ENCODE peak calls at places on chromosomes 11 and 22, in five cellular contexts. U is sigmoid colon, J is breast epithelium, H is HCT116, V is IMR-90. E is an unnamed sample. For H3K4me1, the result is how much of the 10 kb centered on the place peaks cover.

GRCh38 chr11:35045219-35045819 is 93.7 kb upstream of the CD44 start:
- DNase-seq in U (no peak), J (no peak), H (no peak), V (no peak), E (peak)

GRCh38 chr22:45608763-45609180 is 62.9 kb upstream of the ATXN10 start:
- DNase-seq in U (no peak), J (no peak), H (peak), V (peak), E (no peak)

GRCh38 chr11:66617148-66617814 is 851 bp downstream of the RBM14 start:
- DNase-seq in U (peak), J (peak), H (no peak), V (no peak), E (no peak)

GRCh38 chr11:64343740-64344133 is 3.7 kb downstream of the CCDC88B start:
- DNase-seq in U (no peak), J (no peak), H (no peak), V (no peak), E (no peak)

GRCh38 chr11:18836415-18836814 is 44.8 kb upstream of the PTPN5 start:
- DNase-seq in U (no peak), J (no peak), H (no peak), V (no peak), E (no peak)

GRCh38 chr11:129855086-129855485 is 39.4 kb downstream of the TMEM45B start:
- DNase-seq in U (no peak), J (no peak), H (no peak), V (no peak), E (no peak)

GRCh38 chr11:129951201-129951882 is 51.3 kb downstream of the PRDM10 start:
- DNase-seq in U (no peak), J (no peak), H (no peak), V (no peak), E (no peak)

GRCh38 chr11:67468056-67468455 is 995 bp downstream of the TMEM134 start:
- DNase-seq in U (no peak), J (peak), H (no peak), V (no peak), E (peak)

GRCh38 chr11:134030853-134031252 is 38.0 kb upstream of the JAM3 start:
- DNase-seq in U (no peak), J (no peak), H (no peak), V (no peak), E (no peak)

GRCh38 chr22:49657275-49657973 is 170.2 kb downstream of the BRD1 start:
- DNase-seq in U (peak), J (no peak), H (peak), V (no peak), E (peak)

GRCh38 chr11:116984589-116984988 is 113.6 kb downstream of the SIK3 start:
- DNase-seq in U (no peak), J (no peak), H (no peak), V (peak), E (no peak)

GRCh38 chr11:35214792-35215193 is 75.8 kb downstream of the CD44 start:
- DNase-seq in U (no peak), J (no peak), H (peak), V (peak), E (no peak)

GRCh38 chr22:23034621-23035556 is 35.4 kb upstream of the GNAZ start:
- DNase-seq in U (no peak), J (no peak), H (no peak), V (no peak), E (no peak)

DNA sequence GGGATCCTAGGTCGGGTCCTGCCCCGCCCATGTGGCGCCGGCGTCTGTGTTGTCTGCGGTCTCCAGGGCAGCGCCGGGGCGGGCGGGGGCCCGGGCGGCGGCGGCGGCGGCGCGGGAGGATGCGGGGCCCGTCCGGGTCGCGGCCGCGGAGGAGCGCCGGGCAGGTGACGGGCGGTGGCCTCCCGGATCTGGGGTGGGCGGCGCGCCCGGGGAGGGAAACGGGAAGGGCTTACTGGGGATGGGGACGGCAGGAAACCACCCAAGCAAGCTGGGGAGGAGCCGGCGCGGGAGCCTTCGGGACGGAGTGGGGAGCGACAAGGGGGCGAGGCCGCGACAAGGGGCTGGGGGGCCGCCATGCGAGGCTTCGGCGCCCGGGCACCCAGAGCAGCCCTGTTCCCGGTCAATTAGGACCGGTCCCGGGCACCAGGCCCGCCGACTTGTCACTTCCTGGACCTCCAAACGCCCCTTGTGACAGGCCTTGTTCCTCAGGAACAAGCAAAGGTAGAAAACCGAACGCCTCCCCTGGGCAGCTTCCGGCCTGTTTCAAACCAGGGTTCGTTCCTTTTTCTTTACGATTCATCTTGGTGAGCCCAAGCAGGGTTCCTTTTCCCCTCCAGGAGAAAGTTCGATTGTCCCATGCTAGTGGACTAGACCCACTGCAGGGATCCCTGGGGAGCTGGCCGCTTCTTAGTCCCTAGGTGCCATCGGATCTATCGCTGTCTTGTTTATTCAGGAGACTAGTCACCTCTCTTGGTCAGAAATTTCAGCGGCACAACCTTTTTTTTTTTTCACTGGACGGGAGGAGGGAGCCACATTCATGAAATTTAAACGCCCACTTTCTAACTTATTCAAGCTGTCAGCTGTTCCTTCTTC is 486 bp downstream of the JHY start:
- DNase-seq in U (peak), J (peak), H (peak), V (peak), E (peak)
- TF ChIP-seq POLR2A in U (no peak), J (no peak), H (no peak), V (no peak), E (no peak)

GRCh38 chr11:79082920-79083319 is 357.9 kb downstream of the TENM4 start:
- DNase-seq in U (no peak), J (no peak), H (no peak), V (no peak), E (no peak)

GRCh38 chr11:79083346-79083745 is 357.5 kb downstream of the TENM4 start:
- DNase-seq in U (no peak), J (no peak), H (no peak), V (peak), E (no peak)

GRCh38 chr11:79080506-79080905 is 360.3 kb downstream of the TENM4 start:
- DNase-seq in U (no peak), J (no peak), H (no peak), V (peak), E (no peak)

GRCh38 chr11:79081441-79082124 is 359.2 kb downstream of the TENM4 start:
- DNase-seq in U (no peak), J (no peak), H (no peak), V (peak), E (no peak)

GRCh38 chr11:79082280-79082679 is 358.6 kb downstream of the TENM4 start:
- DNase-seq in U (no peak), J (no peak), H (no peak), V (no peak), E (no peak)
- H3K4me1 ChIP-seq in U (under half), J (under half), H (under half), V (under half), E (under half)

GRCh38 chr11:11805228-11805627 is 36.5 kb upstream of the USP47 start:
- DNase-seq in U (no peak), J (no peak), H (no peak), V (no peak), E (no peak)

GRCh38 chr11:11807811-11808210 is 34.0 kb upstream of the USP47 start:
- DNase-seq in U (no peak), J (no peak), H (no peak), V (no peak), E (no peak)

GRCh38 chr11:11806074-11806473 is 35.7 kb upstream of the USP47 start:
- DNase-seq in U (no peak), J (no peak), H (no peak), V (no peak), E (no peak)

GRCh38 chr11:11808992-11809583 is 32.7 kb upstream of the USP47 start:
- DNase-seq in U (no peak), J (no peak), H (no peak), V (no peak), E (no peak)

GRCh38 chr11:11806586-11806985 is 35.2 kb upstream of the USP47 start:
- DNase-seq in U (no peak), J (no peak), H (no peak), V (no peak), E (no peak)
- H3K27ac ChIP-seq in U (peak), J (no peak), H (no peak), V (no peak), E (no peak)

GRCh38 chr11:419248-420005 is 4.6 kb upstream of the SIGIRR start:
- DNase-seq in U (no peak), J (no peak), H (no peak), V (no peak), E (no peak)
- TF ChIP-seq POLR2A in U (no peak), J (no peak), H (no peak), V (no peak), E (no peak)

GRCh38 chr11:44860967-44861828 is 89.5 kb downstream of the TP53I11 start:
- DNase-seq in U (peak), J (no peak), H (no peak), V (no peak), E (peak)
- H3K4me1 ChIP-seq in U (under half), J (under half), H (under half), V (under half), E (under half)